ENCODE peak calls at places on chromosome 16, in seven cellular contexts. G, T, R, F, L, Y and E are unnamed samples.
A peak's percentile ranks its signal among the peaks of the same experiment; 100 is the strongest.

GRCh38 chr16:89636663-89637062 is 20.8 kb downstream of the CHMP1A start:
- DNase-seq in G (no peak), T (no peak), R (no peak), F (no peak), L (no peak), Y (no peak), E (no peak)

GRCh38 chr16:27985981-27986380 is 77.5 kb downstream of the GSG1L start:
- DNase-seq in G (no peak), T (no peak), R (no peak), F (no peak), L (no peak), Y (no peak), E (no peak)

GRCh38 chr16:87133966-87134945 is 182.9 kb downstream of the C16orf95 start:
- DNase-seq in G (no peak), T (no peak), R (no peak), F (no peak), L (no peak), Y (no peak), E (no peak)

GRCh38 chr16:10850478-10850850 is 26.5 kb upstream of the CIITA start:
- DNase-seq in G (no peak), T (no peak), R (no peak), F (no peak), L (no peak), Y (no peak), E (no peak)

GRCh38 chr16:67678354-67679023 is 11.9 kb downstream of the C16orf86 start:
- DNase-seq in G (no peak), T (no peak), R (no peak), F (no peak), L (no peak), Y (no peak), E (no peak)

GRCh38 chr16:30399435-30400186 is 4.4 kb downstream of the ZNF48 start:
- DNase-seq in G (no peak), T (no peak), R (no peak), F (no peak), L (no peak), Y (no peak), E (no peak)

GRCh38 chr16:15799851-15800495 is 56.9 kb downstream of the MYH11 start:
- DNase-seq in G (no peak), T (no peak), R (no peak), F (no peak), L (no peak), Y (no peak), E (no peak)

GRCh38 chr16:80027007-80027965 is 426.7 kb upstream of the MAF start:
- DNase-seq in G (peak; percentile 9), T (no peak), R (no peak), F (peak; percentile 96), L (peak; percentile 76), Y (no peak), E (peak; percentile 57)

GRCh38 chr16:67865318-67865717 is 7.5 kb upstream of the EDC4 start:
- DNase-seq in G (no peak), T (no peak), R (no peak), F (no peak), L (peak; percentile 42), Y (no peak), E (no peak)

GRCh38 chr16:82322177-82322576 is 152.2 kb upstream of the MPHOSPH6 start:
- DNase-seq in G (no peak), T (no peak), R (no peak), F (no peak), L (no peak), Y (no peak), E (no peak)

GRCh38 chr16:85473909-85474640 is 139.0 kb upstream of the GSE1 start:
- DNase-seq in G (no peak), T (no peak), R (no peak), F (no peak), L (peak; percentile 37), Y (no peak), E (no peak)